ENCODE peak calls at places on chromosomes 4 and X, in eight cellular contexts. Z, T, B, D, H, Q, A and J are unnamed samples.
A peak's percentile ranks its signal among the peaks of the same experiment; 100 is the strongest.

GRCh38 chr4:158193171-158193749 is 17.0 kb upstream of the TMEM144 start:
- DNase-seq in Z (peak; percentile 43), T (no peak), B (no peak), D (peak; percentile 43), H (no peak), Q (no peak), A (no peak), J (no peak)

GRCh38 chrX:72358313-72358712 is 52.6 kb upstream of the CITED1 start:
- DNase-seq in Z (peak; percentile 82), T (no peak), B (no peak), D (peak; percentile 4), H (no peak), Q (no peak), A (peak; percentile 13), J (no peak)

GRCh38 chr4:161291222-161291621 is 872.6 kb downstream of the FSTL5 start:
- DNase-seq in Z (no peak), T (no peak), B (no peak), D (no peak), H (no peak), Q (no peak), A (no peak), J (no peak)

GRCh38 chr4:158131037-158131436 is 41.8 kb downstream of the GASK1B start:
- DNase-seq in Z (no peak), T (no peak), B (no peak), D (no peak), H (no peak), Q (no peak), A (no peak), J (no peak)

GRCh38 chrX:134520860-134521390 is 61.0 kb downstream of the HPRT1 start:
- DNase-seq in Z (peak; percentile 83), T (peak; percentile 4), B (no peak), D (peak; percentile 50), H (no peak), Q (no peak), A (no peak), J (no peak)

GRCh38 chr4:31701256-31701655 is 981.1 kb downstream of the PCDH7 start:
- DNase-seq in Z (no peak), T (no peak), B (no peak), D (no peak), H (no peak), Q (no peak), A (no peak), J (no peak)

GRCh38 chrX:48864210-48864609 is 28.8 kb upstream of the PCSK1N start:
- DNase-seq in Z (peak; percentile 88), T (no peak), B (no peak), D (no peak), H (no peak), Q (no peak), A (peak; percentile 44), J (no peak)

GRCh38 chr4:139617702-139618490 is 47.7 kb upstream of the MGST2 start:
- DNase-seq in Z (no peak), T (no peak), B (no peak), D (no peak), H (no peak), Q (no peak), A (no peak), J (no peak)

GRCh38 chr4:129355031-129355430 is 259.1 kb downstream of the C4orf33 start:
- DNase-seq in Z (no peak), T (no peak), B (no peak), D (no peak), H (no peak), Q (no peak), A (no peak), J (no peak)

GRCh38 chrX:10119399-10119990 is 37.3 kb upstream of the CLCN4 start:
- DNase-seq in Z (peak; percentile 61), T (peak; percentile 59), B (peak; percentile 84), D (peak; percentile 34), H (no peak), Q (peak; percentile 7), A (peak; percentile 56), J (peak; percentile 91)

GRCh38 chrX:53236025-53236679 is 11.1 kb upstream of the KDM5C start:
- DNase-seq in Z (no peak), T (no peak), B (no peak), D (no peak), H (no peak), Q (no peak), A (no peak), J (no peak)

GRCh38 chrX:2315434-2315833 is 185.3 kb downstream of the DHRSX start:
- DNase-seq in Z (no peak), T (no peak), B (no peak), D (no peak), H (no peak), Q (no peak), A (no peak), J (no peak)

GRCh38 chr4:55184600-55185523 is 59.5 kb upstream of the KDR start:
- DNase-seq in Z (peak; percentile 33), T (peak; percentile 35), B (no peak), D (no peak), H (no peak), Q (no peak), A (peak; percentile 23), J (no peak)

GRCh38 chr4:104677122-104677521 is 182.4 kb upstream of the CXXC4 start:
- DNase-seq in Z (peak; percentile 22), T (no peak), B (no peak), D (no peak), H (no peak), Q (no peak), A (no peak), J (peak; percentile 9)

GRCh38 chr4:73902038-73902637 is 32.9 kb downstream of the CXCL1 start:
- DNase-seq in Z (peak; percentile 19), T (no peak), B (no peak), D (no peak), H (no peak), Q (no peak), A (peak; percentile 64), J (no peak)

GRCh38 chr4:86644892-86645291 is 50.8 kb downstream of the PTPN13 start:
- DNase-seq in Z (no peak), T (no peak), B (no peak), D (no peak), H (no peak), Q (no peak), A (no peak), J (no peak)

GRCh38 chr4:71272976-71273375 is 65.8 kb upstream of the SLC4A4 start:
- DNase-seq in Z (no peak), T (no peak), B (no peak), D (no peak), H (no peak), Q (no peak), A (no peak), J (no peak)

GRCh38 chrX:9997041-9997440 is 29.9 kb downstream of the CLDN34 start:
- DNase-seq in Z (no peak), T (no peak), B (no peak), D (no peak), H (no peak), Q (no peak), A (no peak), J (no peak)

GRCh38 chr4:186882293-186882692 is 158.6 kb upstream of the FAT1 start:
- DNase-seq in Z (peak; percentile 13), T (no peak), B (no peak), D (no peak), H (no peak), Q (no peak), A (no peak), J (no peak)

GRCh38 chr4:13611283-13611842 is 16.2 kb downstream of the BOD1L1 start:
- DNase-seq in Z (no peak), T (no peak), B (no peak), D (no peak), H (no peak), Q (no peak), A (no peak), J (no peak)

GRCh38 chrX:153520286-153520917 is 3.0 kb downstream of the ATP2B3 start:
- DNase-seq in Z (no peak), T (no peak), B (no peak), D (no peak), H (no peak), Q (no peak), A (no peak), J (no peak)

GRCh38 chr4:4766570-4766969 is 92.9 kb upstream of the MSX1 start:
- DNase-seq in Z (no peak), T (no peak), B (no peak), D (no peak), H (no peak), Q (no peak), A (no peak), J (no peak)

GRCh38 chr4:2805712-2806391 is 13.0 kb downstream of the SH3BP2 start:
- DNase-seq in Z (no peak), T (no peak), B (peak; percentile 94), D (no peak), H (no peak), Q (no peak), A (no peak), J (no peak)

GRCh38 chr4:15725608-15726007 is 22.7 kb downstream of the BST1 start:
- DNase-seq in Z (no peak), T (no peak), B (no peak), D (no peak), H (no peak), Q (no peak), A (no peak), J (no peak)